ENCODE peak calls at places on chromosomes 6 and 20, in five cellular contexts. Q, E, X, I and U are unnamed samples.

GRCh38 chr6:158783851-158784250 is 35.3 kb downstream of the EZR start:
- DNase-seq in E (peak; percentile 13), I (no peak), X (no peak), Q (no peak), U (no peak)

GRCh38 chr6:31639449-31639861 is 13.0 kb downstream of the BAG6 start:
- DNase-seq in E (no peak), I (peak; percentile 56), Q (peak; percentile 48), X (peak; percentile 50), U (no peak)

GRCh38 chr6:149887343-149887742 is 10.6 kb downstream of the RAET1E start:
- DNase-seq in Q (no peak), X (peak; percentile 66), E (no peak), I (peak; percentile 89), U (no peak)

GRCh38 chr6:166540631-166541331 is 45.7 kb downstream of the RAMACL start:
- DNase-seq in I (peak; percentile 17), X (no peak), E (peak; percentile 72), Q (no peak), U (no peak)

GRCh38 chr6:47267301-47267700 is 42.4 kb downstream of the TNFRSF21 start:
- DNase-seq in X (no peak), I (no peak), Q (no peak), E (no peak), U (no peak)

GRCh38 chr20:37243937-37244571 is 17.6 kb downstream of the GHRH start:
- DNase-seq in Q (peak; percentile 76), X (peak; percentile 23), I (no peak), E (no peak), U (peak; percentile 66)

GRCh38 chr6:35640017-35640664 is 48.6 kb downstream of the FKBP5 start:
- DNase-seq in X (no peak), Q (no peak), E (no peak), I (peak; percentile 62), U (no peak)

GRCh38 chr6:16273266-16273665 is 34.9 kb downstream of the GMPR start:
- DNase-seq in I (peak; percentile 61), Q (no peak), E (no peak), X (peak; percentile 77), U (no peak)

GRCh38 chr6:22667855-22668254 is 98.5 kb downstream of the HDGFL1 start:
- DNase-seq in E (no peak), I (no peak), X (peak; percentile 11), Q (no peak), U (no peak)

GRCh38 chr6:161435426-161436065 is 161.7 kb upstream of the AGPAT4 start:
- DNase-seq in E (no peak), Q (no peak), X (peak; percentile 58), I (no peak), U (no peak)

GRCh38 chr20:10848810-10849370 is 175.1 kb upstream of the JAG1 start:
- DNase-seq in I (peak; percentile 94), E (peak; percentile 50), X (peak; percentile 92), Q (no peak), U (peak; percentile 19)

GRCh38 chr6:170082531-170083187 is 208.2 kb downstream of the DLL1 start:
- DNase-seq in Q (no peak), I (no peak), X (no peak), E (no peak), U (peak; percentile 4)

GRCh38 chr6:87274660-87275273 is 47.6 kb upstream of the SMIM8 start:
- DNase-seq in I (peak; percentile 82), X (peak; percentile 68), Q (no peak), E (no peak), U (no peak)

GRCh38 chr6:151291145-151292055 is 51.6 kb downstream of the AKAP12 start:
- DNase-seq in Q (no peak), X (peak; percentile 92), I (peak; percentile 96), E (peak; percentile 64), U (peak; percentile 27)

GRCh38 chr6:108810057-108810643 is 38.1 kb upstream of the ARMC2 start:
- DNase-seq in Q (no peak), E (no peak), X (no peak), I (no peak), U (no peak)

GRCh38 chr20:5095454-5095853 is 24.3 kb downstream of the PCNA start:
- DNase-seq in E (no peak), Q (no peak), X (no peak), I (no peak), U (no peak)

GRCh38 chr6:170046786-170047626 is 243.9 kb downstream of the DLL1 start:
- DNase-seq in X (peak; percentile 71), E (peak; percentile 49), Q (peak; percentile 22), I (no peak), U (no peak)

GRCh38 chr20:36097331-36097730 is 57.2 kb upstream of the EPB41L1 start:
- DNase-seq in E (no peak), I (peak; percentile 52), Q (no peak), X (peak; percentile 56), U (no peak)

GRCh38 chr6:134826889-134827737 is 122.8 kb downstream of the ALDH8A1 start:
- DNase-seq in E (no peak), I (peak; percentile 81), Q (peak; percentile 86), X (peak; percentile 99), U (peak; percentile 81)

GRCh38 chr20:13478366-13478765 is 160.4 kb downstream of the TASP1 start:
- DNase-seq in I (no peak), E (no peak), Q (no peak), X (no peak), U (no peak)

GRCh38 chr6:113560908-113561307 is 296.2 kb upstream of the MARCKS start:
- DNase-seq in Q (no peak), X (peak; percentile 65), I (peak; percentile 84), E (no peak), U (no peak)

GRCh38 chr20:21074605-21075336 is 31.4 kb downstream of the LINC00237 start:
- DNase-seq in X (no peak), E (no peak), Q (no peak), I (no peak), U (no peak)
- H3K4me1 ChIP-seq in X (no peaks in the 10 kb centered on the region), E (no peaks in the 10 kb centered on the region), Q (no peaks in the 10 kb centered on the region), I (no peaks in the 10 kb centered on the region), U (no peaks in the 10 kb centered on the region)

DNA sequence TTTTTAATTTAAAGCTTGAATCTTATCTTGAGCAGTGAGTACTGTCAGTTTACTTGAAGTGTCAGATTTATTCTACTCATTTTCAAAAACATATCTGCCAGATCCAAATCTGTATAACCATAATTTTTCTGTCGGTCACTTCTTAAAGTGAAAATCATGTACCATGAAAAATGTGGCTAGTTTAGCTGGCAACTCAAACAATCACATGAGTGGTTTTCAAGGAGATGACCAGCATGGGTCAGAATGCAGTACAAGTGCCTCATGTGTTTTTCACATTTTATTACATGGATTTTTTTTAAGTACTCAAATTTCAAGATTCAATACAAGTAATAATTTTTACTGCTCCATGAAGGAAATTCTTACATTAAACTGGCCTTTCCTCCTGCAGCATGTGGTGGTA is 11.0 kb upstream of the SAMD5 start:
- DNase-seq in X (no peak), Q (no peak), I (no peak), E (no peak), U (no peak)
- H3K27ac ChIP-seq in X (no peak overlapping the region), Q (no peak overlapping the region), I (no peak overlapping the region), E (no peak overlapping the region), U (no peak overlapping the region)

DNA sequence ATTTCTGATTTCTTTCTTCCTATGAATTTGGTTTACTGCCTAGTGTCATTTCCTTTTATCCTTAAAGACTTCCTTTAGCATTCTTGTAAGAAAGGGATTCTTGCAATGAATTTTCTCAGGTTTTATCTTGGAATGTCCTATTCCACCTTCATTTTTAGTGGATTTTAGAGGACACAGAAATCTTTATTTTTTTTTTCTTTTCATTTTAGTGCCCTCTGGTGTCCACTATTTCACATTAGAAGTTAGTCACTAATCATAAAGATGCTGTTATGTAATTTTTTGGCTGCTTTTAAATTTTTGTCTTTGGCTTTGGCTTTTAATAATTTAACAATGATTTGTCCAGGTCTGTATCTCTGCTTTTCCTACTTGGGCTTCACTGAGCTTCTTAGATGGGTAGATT is 28.1 kb downstream of the LMBRD1 start:
- DNase-seq in Q (no peak), I (no peak), X (peak; percentile 10), E (no peak), U (no peak)
- TF ChIP-seq CTCF in Q (peak; percentile 5), I (peak; percentile 25), X (peak; percentile 20), E (peak; percentile 4), U (peak; percentile 14)

GRCh38 chr6:143732539-143732938 is 54.8 kb downstream of the PHACTR2 start:
- DNase-seq in I (no peak), X (no peak), E (no peak), Q (no peak), U (no peak)
- H3K4me1 ChIP-seq in I (peaks cover 2% of the 10 kb centered on the region), X (no peaks in the 10 kb centered on the region), E (no peaks in the 10 kb centered on the region), Q (no peaks in the 10 kb centered on the region), U (peaks cover 57% of the 10 kb centered on the region)

GRCh38 chr6:157270916-157271315 is 52.4 kb downstream of the TMEM242 start:
- DNase-seq in X (no peak), Q (no peak), E (no peak), I (no peak), U (no peak)

GRCh38 chr6:157272372-157272771 is 50.9 kb downstream of the TMEM242 start:
- DNase-seq in I (no peak), E (no peak), X (no peak), Q (no peak), U (no peak)

GRCh38 chr6:157271911-157272310 is 51.4 kb downstream of the TMEM242 start:
- DNase-seq in E (no peak), Q (no peak), X (no peak), I (no peak), U (no peak)

GRCh38 chr6:157270308-157270707 is 53.0 kb downstream of the TMEM242 start:
- DNase-seq in I (no peak), E (no peak), X (no peak), Q (no peak), U (no peak)

GRCh38 chr6:157271441-157271840 is 51.9 kb downstream of the TMEM242 start:
- DNase-seq in E (no peak), I (no peak), Q (no peak), X (no peak), U (no peak)
- H3K27ac ChIP-seq in E (no peak overlapping the region), I (no peak overlapping the region), Q (no peak overlapping the region), X (no peak overlapping the region), U (no peak overlapping the region)

GRCh38 chr6:117188627-117189201 is 76.6 kb upstream of the VGLL2 start:
- DNase-seq in Q (no peak), X (no peak), E (no peak), I (no peak), U (no peak)
- TF ChIP-seq CTCF in Q (peak; percentile 23), X (peak; percentile 10), E (peak; percentile 9), I (peak; percentile 27), U (peak; percentile 56)

DNA sequence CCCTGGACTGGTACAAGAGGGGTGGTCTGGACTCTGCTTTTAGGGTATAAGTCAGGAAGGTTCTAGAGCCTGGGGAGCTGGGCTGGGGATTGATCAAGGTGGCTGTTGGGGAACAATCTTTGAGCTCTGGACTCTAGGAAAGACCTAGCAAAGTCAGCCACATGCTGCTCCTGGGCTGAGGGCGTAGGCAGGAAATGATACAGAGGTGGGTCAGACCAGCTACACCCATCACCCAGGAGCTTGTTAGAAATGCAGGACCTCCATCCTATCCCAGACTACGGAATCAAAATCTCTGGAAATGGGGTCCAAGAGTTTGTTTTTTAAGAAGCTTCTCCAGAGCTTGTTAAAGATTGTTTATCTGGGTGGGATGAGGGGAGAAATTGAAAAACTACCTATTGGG is 9.4 kb downstream of the ADTRP start:
- DNase-seq in I (peak; percentile 40), Q (no peak), X (no peak), E (no peak), U (no peak)
- H3K4me1 ChIP-seq in I (peaks cover 36% of the 10 kb centered on the region), Q (no peaks in the 10 kb centered on the region), X (peaks cover 12% of the 10 kb centered on the region), E (no peaks in the 10 kb centered on the region), U (peaks cover 16% of the 10 kb centered on the region)

DNA sequence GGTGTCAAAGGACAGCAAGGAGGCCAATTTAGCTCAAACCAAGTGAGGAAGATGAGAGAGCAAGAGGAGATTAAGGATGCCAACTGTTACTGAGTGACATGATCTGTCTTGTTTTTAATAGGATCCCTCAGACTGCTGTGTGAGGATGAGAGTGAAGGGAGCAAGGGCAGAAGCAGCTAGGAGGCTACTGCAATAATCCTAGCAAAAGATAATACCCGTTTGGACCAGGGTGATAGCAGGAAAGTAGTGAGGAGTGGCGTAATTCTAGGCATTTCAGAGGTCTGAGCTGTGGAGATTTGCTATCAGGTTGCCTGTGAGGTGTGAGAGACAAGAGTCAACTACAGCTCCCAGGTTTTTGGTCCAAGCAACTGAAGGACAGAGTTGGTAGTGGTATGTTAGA is 14.7 kb downstream of the UBE2V1 start:
- DNase-seq in Q (no peak), E (no peak), I (no peak), X (no peak), U (no peak)
- H3K27ac ChIP-seq in Q (no peak overlapping the region), E (no peak overlapping the region), I (peak overlapping the region; percentile 23), X (peak overlapping the region; percentile 61), U (peak overlapping the region; percentile 71)